ENCODE peak calls at places on chromosomes 12 and 14, in nine cellular contexts. One of them, this sample, is unnamed.

GRCh38 chr14:106622200-106622745 is 1095.9 kb downstream of the TMEM121 start:
- DNase-seq in AG20443: no peak
- DNase-seq in lower leg skin: no peak
- DNase-seq in ACHN: no peak
- DNase-seq in stimulated activated CD8-positive, alpha-beta memory T cell treated with anti-CD3 and anti-CD28 coated beads, Interleukin-7, amount 100 ng/mL, for 4 hours: peak; percentile 21
- DNase-seq in PC-9: no peak
- DNase-seq in T-cell: no peak
- DNase-seq in NCI-H69: no peak
- DNase-seq in NCI-H2171 treated with DMSO at 0.1 percent for 48 hours: no peak
- DNase-seq in this sample: no peak

GRCh38 chr12:2163172-2163927 is 110.6 kb downstream of the CACNA1C start:
- DNase-seq in ACHN: no peak
- DNase-seq in T-cell: no peak
- DNase-seq in stimulated activated CD8-positive, alpha-beta memory T cell treated with anti-CD3 and anti-CD28 coated beads, Interleukin-7, amount 100 ng/mL, for 4 hours: no peak
- DNase-seq in PC-9: no peak
- DNase-seq in NCI-H69: no peak
- DNase-seq in NCI-H2171 treated with DMSO at 0.1 percent for 48 hours: no peak
- DNase-seq in AG20443: peak; percentile 96
- DNase-seq in lower leg skin: peak; percentile 59
- DNase-seq in this sample: peak; percentile 93

GRCh38 chr14:36767603-36768281 is 106.1 kb downstream of the PAX9 start:
- DNase-seq in AG20443: peak; percentile 25
- DNase-seq in ACHN: no peak
- DNase-seq in T-cell: no peak
- DNase-seq in NCI-H69: peak; percentile 99
- DNase-seq in NCI-H2171 treated with DMSO at 0.1 percent for 48 hours: peak; percentile 95
- DNase-seq in lower leg skin: no peak
- DNase-seq in stimulated activated CD8-positive, alpha-beta memory T cell treated with anti-CD3 and anti-CD28 coated beads, Interleukin-7, amount 100 ng/mL, for 4 hours: no peak
- DNase-seq in PC-9: peak; percentile 55
- DNase-seq in this sample: no peak

GRCh38 chr12:51823875-51824565 is 24.5 kb downstream of the FIGNL2 start:
- DNase-seq in ACHN: peak; percentile 79
- DNase-seq in PC-9: peak; percentile 30
- DNase-seq in AG20443: peak; percentile 62
- DNase-seq in NCI-H2171 treated with DMSO at 0.1 percent for 48 hours: peak; percentile 79
- DNase-seq in NCI-H69: peak; percentile 87
- DNase-seq in T-cell: no peak
- DNase-seq in stimulated activated CD8-positive, alpha-beta memory T cell treated with anti-CD3 and anti-CD28 coated beads, Interleukin-7, amount 100 ng/mL, for 4 hours: no peak
- DNase-seq in lower leg skin: no peak
- DNase-seq in this sample: peak; percentile 94

GRCh38 chr12:132596016-132596415 is 14.4 kb downstream of the LRCOL1 start:
- DNase-seq in ACHN: peak; percentile 79
- DNase-seq in T-cell: no peak
- DNase-seq in PC-9: peak; percentile 42
- DNase-seq in NCI-H69: no peak
- DNase-seq in AG20443: no peak
- DNase-seq in NCI-H2171 treated with DMSO at 0.1 percent for 48 hours: no peak
- DNase-seq in stimulated activated CD8-positive, alpha-beta memory T cell treated with anti-CD3 and anti-CD28 coated beads, Interleukin-7, amount 100 ng/mL, for 4 hours: no peak
- DNase-seq in lower leg skin: no peak
- DNase-seq in this sample: no peak

GRCh38 chr14:95137804-95138167 is 19.5 kb downstream of the DICER1 start:
- DNase-seq in stimulated activated CD8-positive, alpha-beta memory T cell treated with anti-CD3 and anti-CD28 coated beads, Interleukin-7, amount 100 ng/mL, for 4 hours: no peak
- DNase-seq in AG20443: no peak
- DNase-seq in lower leg skin: no peak
- DNase-seq in T-cell: no peak
- DNase-seq in PC-9: no peak
- DNase-seq in NCI-H69: peak; percentile 36
- DNase-seq in ACHN: no peak
- DNase-seq in NCI-H2171 treated with DMSO at 0.1 percent for 48 hours: no peak
- DNase-seq in this sample: no peak

GRCh38 chr14:86787782-86788181 is 1205.2 kb downstream of the GALC start:
- DNase-seq in NCI-H2171 treated with DMSO at 0.1 percent for 48 hours: peak; percentile 76
- DNase-seq in T-cell: no peak
- DNase-seq in AG20443: no peak
- DNase-seq in ACHN: no peak
- DNase-seq in lower leg skin: no peak
- DNase-seq in stimulated activated CD8-positive, alpha-beta memory T cell treated with anti-CD3 and anti-CD28 coated beads, Interleukin-7, amount 100 ng/mL, for 4 hours: no peak
- DNase-seq in NCI-H69: peak; percentile 88
- DNase-seq in PC-9: no peak
- DNase-seq in this sample: no peak

GRCh38 chr12:113070117-113070906 is 13.8 kb downstream of the DTX1 start:
- DNase-seq in ACHN: no peak
- DNase-seq in stimulated activated CD8-positive, alpha-beta memory T cell treated with anti-CD3 and anti-CD28 coated beads, Interleukin-7, amount 100 ng/mL, for 4 hours: peak; percentile 14
- DNase-seq in T-cell: no peak
- DNase-seq in NCI-H69: peak; percentile 35
- DNase-seq in AG20443: no peak
- DNase-seq in NCI-H2171 treated with DMSO at 0.1 percent for 48 hours: no peak
- DNase-seq in PC-9: no peak
- DNase-seq in lower leg skin: no peak
- DNase-seq in this sample: peak; percentile 84

GRCh38 chr12:67827820-67828383 is 161.3 kb upstream of the IFNG-AS1 start:
- DNase-seq in AG20443: peak; percentile 91
- DNase-seq in stimulated activated CD8-positive, alpha-beta memory T cell treated with anti-CD3 and anti-CD28 coated beads, Interleukin-7, amount 100 ng/mL, for 4 hours: no peak
- DNase-seq in NCI-H2171 treated with DMSO at 0.1 percent for 48 hours: no peak
- DNase-seq in PC-9: peak; percentile 47
- DNase-seq in NCI-H69: peak; percentile 9
- DNase-seq in ACHN: peak; percentile 98
- DNase-seq in lower leg skin: no peak
- DNase-seq in T-cell: no peak
- DNase-seq in this sample: peak; percentile 92

GRCh38 chr12:95204141-95204866 is 13.0 kb downstream of the FGD6 start:
- DNase-seq in lower leg skin: peak; percentile 81
- DNase-seq in AG20443: peak; percentile 70
- DNase-seq in NCI-H69: peak; percentile 31
- DNase-seq in stimulated activated CD8-positive, alpha-beta memory T cell treated with anti-CD3 and anti-CD28 coated beads, Interleukin-7, amount 100 ng/mL, for 4 hours: no peak
- DNase-seq in PC-9: peak; percentile 91
- DNase-seq in ACHN: peak; percentile 99
- DNase-seq in T-cell: no peak
- DNase-seq in NCI-H2171 treated with DMSO at 0.1 percent for 48 hours: no peak
- DNase-seq in this sample: peak; percentile 71

GRCh38 chr12:112182499-112182898 is 57.1 kb downstream of the TRAFD1 start:
- DNase-seq in lower leg skin: no peak
- DNase-seq in PC-9: no peak
- DNase-seq in AG20443: no peak
- DNase-seq in NCI-H69: no peak
- DNase-seq in NCI-H2171 treated with DMSO at 0.1 percent for 48 hours: no peak
- DNase-seq in stimulated activated CD8-positive, alpha-beta memory T cell treated with anti-CD3 and anti-CD28 coated beads, Interleukin-7, amount 100 ng/mL, for 4 hours: no peak
- DNase-seq in ACHN: no peak
- DNase-seq in T-cell: no peak
- DNase-seq in this sample: no peak

GRCh38 chr14:21103165-21103709 is 2.4 kb downstream of the TMEM253 start:
- DNase-seq in T-cell: no peak
- DNase-seq in PC-9: no peak
- DNase-seq in NCI-H2171 treated with DMSO at 0.1 percent for 48 hours: no peak
- DNase-seq in ACHN: no peak
- DNase-seq in AG20443: no peak
- DNase-seq in NCI-H69: peak; percentile 64
- DNase-seq in lower leg skin: no peak
- DNase-seq in stimulated activated CD8-positive, alpha-beta memory T cell treated with anti-CD3 and anti-CD28 coated beads, Interleukin-7, amount 100 ng/mL, for 4 hours: no peak
- DNase-seq in this sample: peak; percentile 63

GRCh38 chr12:85057370-85057963 is 21.3 kb downstream of the LRRIQ1 start:
- DNase-seq in stimulated activated CD8-positive, alpha-beta memory T cell treated with anti-CD3 and anti-CD28 coated beads, Interleukin-7, amount 100 ng/mL, for 4 hours: no peak
- DNase-seq in lower leg skin: peak; percentile 17
- DNase-seq in AG20443: peak; percentile 20
- DNase-seq in NCI-H2171 treated with DMSO at 0.1 percent for 48 hours: peak; percentile 49
- DNase-seq in ACHN: peak; percentile 74
- DNase-seq in PC-9: peak; percentile 10
- DNase-seq in T-cell: no peak
- DNase-seq in NCI-H69: peak; percentile 69
- DNase-seq in this sample: no peak

GRCh38 chr12:14410177-14410576 is 44.7 kb downstream of the ATF7IP start:
- DNase-seq in AG20443: no peak
- DNase-seq in NCI-H69: no peak
- DNase-seq in ACHN: no peak
- DNase-seq in T-cell: no peak
- DNase-seq in stimulated activated CD8-positive, alpha-beta memory T cell treated with anti-CD3 and anti-CD28 coated beads, Interleukin-7, amount 100 ng/mL, for 4 hours: no peak
- DNase-seq in PC-9: no peak
- DNase-seq in NCI-H2171 treated with DMSO at 0.1 percent for 48 hours: no peak
- DNase-seq in lower leg skin: no peak
- DNase-seq in this sample: no peak

GRCh38 chr12:85575115-85576096 is 260.8 kb downstream of the RASSF9 start:
- DNase-seq in AG20443: peak; percentile 68
- DNase-seq in NCI-H2171 treated with DMSO at 0.1 percent for 48 hours: peak; percentile 42
- DNase-seq in T-cell: no peak
- DNase-seq in ACHN: peak; percentile 81
- DNase-seq in lower leg skin: peak; percentile 44
- DNase-seq in NCI-H69: peak; percentile 89
- DNase-seq in stimulated activated CD8-positive, alpha-beta memory T cell treated with anti-CD3 and anti-CD28 coated beads, Interleukin-7, amount 100 ng/mL, for 4 hours: no peak
- DNase-seq in PC-9: peak; percentile 33
- DNase-seq in this sample: peak; percentile 75

GRCh38 chr14:58969951-58970751 is 218.3 kb upstream of the DAAM1 start:
- DNase-seq in lower leg skin: no peak
- DNase-seq in T-cell: no peak
- DNase-seq in NCI-H2171 treated with DMSO at 0.1 percent for 48 hours: no peak
- DNase-seq in ACHN: no peak
- DNase-seq in NCI-H69: peak; percentile 35
- DNase-seq in stimulated activated CD8-positive, alpha-beta memory T cell treated with anti-CD3 and anti-CD28 coated beads, Interleukin-7, amount 100 ng/mL, for 4 hours: no peak
- DNase-seq in AG20443: peak; percentile 12
- DNase-seq in PC-9: no peak
- DNase-seq in this sample: peak; percentile 66

GRCh38 chr14:50531595-50532501 is 521 bp downstream of the MAP4K5 start:
- DNase-seq in T-cell: peak; percentile 5
- DNase-seq in ACHN: peak; percentile 54
- DNase-seq in PC-9: peak; percentile 27
- DNase-seq in lower leg skin: peak; percentile 38
- DNase-seq in NCI-H2171 treated with DMSO at 0.1 percent for 48 hours: peak; percentile 73
- DNase-seq in stimulated activated CD8-positive, alpha-beta memory T cell treated with anti-CD3 and anti-CD28 coated beads, Interleukin-7, amount 100 ng/mL, for 4 hours: peak; percentile 10
- DNase-seq in NCI-H69: peak; percentile 87
- DNase-seq in AG20443: peak; percentile 52
- DNase-seq in this sample: peak; percentile 81

GRCh38 chr12:80877706-80878384 is 59.9 kb downstream of the LIN7A start:
- DNase-seq in T-cell: no peak
- DNase-seq in AG20443: no peak
- DNase-seq in NCI-H69: peak; percentile 88
- DNase-seq in lower leg skin: no peak
- DNase-seq in NCI-H2171 treated with DMSO at 0.1 percent for 48 hours: no peak
- DNase-seq in ACHN: no peak
- DNase-seq in PC-9: no peak
- DNase-seq in stimulated activated CD8-positive, alpha-beta memory T cell treated with anti-CD3 and anti-CD28 coated beads, Interleukin-7, amount 100 ng/mL, for 4 hours: no peak
- DNase-seq in this sample: peak; percentile 47

GRCh38 chr14:104445086-104445485 is 134.5 kb upstream of the C14orf180 start:
- DNase-seq in ACHN: no peak
- DNase-seq in T-cell: no peak
- DNase-seq in stimulated activated CD8-positive, alpha-beta memory T cell treated with anti-CD3 and anti-CD28 coated beads, Interleukin-7, amount 100 ng/mL, for 4 hours: no peak
- DNase-seq in lower leg skin: no peak
- DNase-seq in PC-9: no peak
- DNase-seq in AG20443: no peak
- DNase-seq in NCI-H2171 treated with DMSO at 0.1 percent for 48 hours: no peak
- DNase-seq in NCI-H69: no peak
- DNase-seq in this sample: no peak